ENCODE peak calls at places on chromosomes 7 and 10, in nine cellular contexts. N is HuH-7; T is NCI-H1092; D is substantia nigra; J is EL; A is stimulated activated CD4-positive, alpha-beta T cell treated with anti-CD3 and anti-CD28 coated beads, Interleukin-12 subunit alpha, Interleukin-12 subunit beta, amount 100 ng/mL, for 24 hours; G is NCI-H146; H is AG20443; M is OCI-M1. E is an unnamed sample.

GRCh38 chr7:77887567-77887966 is 89.0 kb downstream of the PHTF2 start:
- DNase-seq in N (no peak), T (no peak), D (no peak), J (peak), A (no peak), G (no peak), H (peak), M (peak), E (peak)

GRCh38 chr10:113960617-113961260 is 82.9 kb upstream of the ADRB1 start:
- DNase-seq in N (no peak), T (no peak), D (no peak), J (peak), A (no peak), G (peak), H (no peak), M (no peak), E (no peak)

GRCh38 chr7:128909605-128910568 is 622 bp downstream of the KCP start:
- DNase-seq in N (peak), T (no peak), D (no peak), J (peak), A (no peak), G (peak), H (peak), M (no peak), E (peak)

GRCh38 chr10:115239761-115240160 is 146.6 kb downstream of the ATRNL1 start:
- DNase-seq in N (no peak), T (no peak), D (no peak), J (no peak), A (no peak), G (no peak), H (no peak), M (no peak), E (no peak)

GRCh38 chr7:143367972-143368371 is 5.5 kb upstream of the FAM131B start:
- DNase-seq in N (no peak), T (no peak), D (no peak), J (peak), A (no peak), G (no peak), H (no peak), M (no peak), E (no peak)

GRCh38 chr7:112749775-112750174 is 40.4 kb downstream of the TMEM168 start:
- DNase-seq in N (no peak), T (no peak), D (no peak), J (no peak), A (no peak), G (no peak), H (no peak), M (no peak), E (no peak)

GRCh38 chr7:44320794-44321371 is 4.5 kb downstream of the CAMK2B start:
- DNase-seq in N (no peak), T (no peak), D (no peak), J (no peak), A (no peak), G (no peak), H (no peak), M (no peak), E (peak)

GRCh38 chr7:47806701-47807103 is 141.6 kb downstream of the PKD1L1 start:
- DNase-seq in N (no peak), T (no peak), D (no peak), J (no peak), A (no peak), G (no peak), H (no peak), M (no peak), E (no peak)

GRCh38 chr10:122388287-122388997 is 13.9 kb downstream of the PLEKHA1 start:
- DNase-seq in N (no peak), T (no peak), D (no peak), J (no peak), A (no peak), G (no peak), H (no peak), M (no peak), E (no peak)

GRCh38 chr10:66833023-66833422 is 92.8 kb upstream of the LRRTM3 start:
- DNase-seq in N (no peak), T (no peak), D (no peak), J (no peak), A (no peak), G (no peak), H (no peak), M (no peak), E (no peak)

GRCh38 chr10:27240891-27241639 is 468 bp upstream of the ACBD5 start:
- DNase-seq in N (no peak), T (no peak), D (peak), J (peak), A (no peak), G (peak), H (no peak), M (peak), E (peak)

GRCh38 chr7:131625817-131626372 is 69.5 kb upstream of the PODXL start:
- DNase-seq in N (no peak), T (no peak), D (no peak), J (peak), A (no peak), G (no peak), H (peak), M (no peak), E (peak)

GRCh38 chr7:131109011-131109756 is 218.5 kb upstream of the MKLN1 start:
- DNase-seq in N (no peak), T (no peak), D (no peak), J (peak), A (no peak), G (no peak), H (peak), M (no peak), E (no peak)

GRCh38 chr10:33520223-33520622 is 185.8 kb upstream of the NRP1 start:
- DNase-seq in N (no peak), T (no peak), D (no peak), J (no peak), A (no peak), G (no peak), H (no peak), M (no peak), E (no peak)

GRCh38 chr10:58318346-58318745 is 16.5 kb upstream of the UBE2D1 start:
- DNase-seq in N (no peak), T (no peak), D (no peak), J (no peak), A (no peak), G (no peak), H (no peak), M (no peak), E (no peak)

GRCh38 chr7:68107256-68107655 is 1110.6 kb downstream of the TYW1 start:
- DNase-seq in N (no peak), T (peak), D (no peak), J (no peak), A (no peak), G (peak), H (no peak), M (no peak), E (no peak)

GRCh38 chr10:128022216-128023196 is 103.7 kb downstream of the MKI67 start:
- DNase-seq in N (no peak), T (no peak), D (no peak), J (no peak), A (no peak), G (no peak), H (no peak), M (no peak), E (no peak)

GRCh38 chr10:117005454-117006055 is 568 bp upstream of the SHTN1 start:
- DNase-seq in N (peak), T (peak), D (peak), J (peak), A (no peak), G (peak), H (peak), M (peak), E (peak)

GRCh38 chr10:78316451-78316931 is 282.8 kb downstream of the RPS24 start:
- DNase-seq in N (no peak), T (no peak), D (no peak), J (peak), A (no peak), G (no peak), H (peak), M (no peak), E (peak)

GRCh38 chr10:101601541-101601940 is 13.4 kb downstream of the DPCD start:
- DNase-seq in N (no peak), T (peak), D (no peak), J (no peak), A (no peak), G (no peak), H (no peak), M (no peak), E (no peak)

GRCh38 chr10:128150045-128150493 is 23.8 kb upstream of the MKI67 start:
- DNase-seq in N (peak), T (peak), D (peak), J (peak), A (peak), G (peak), H (peak), M (peak), E (peak)

GRCh38 chr7:128361463-128362441 is at the start of gene PRRT4:
- DNase-seq in N (peak), T (no peak), D (peak), J (peak), A (no peak), G (peak), H (peak), M (peak), E (peak)

GRCh38 chr10:33008499-33009243 is 50.6 kb upstream of the ITGB1 start:
- DNase-seq in N (peak), T (peak), D (peak), J (peak), A (no peak), G (peak), H (peak), M (peak), E (peak)

GRCh38 chr7:34036972-34037792 is 131.8 kb downstream of the BMPER start:
- DNase-seq in N (peak), T (no peak), D (no peak), J (no peak), A (no peak), G (no peak), H (no peak), M (peak), E (no peak)

GRCh38 chr7:2005746-2006145 is 227.0 kb downstream of the MAD1L1 start:
- DNase-seq in N (no peak), T (no peak), D (no peak), J (no peak), A (no peak), G (no peak), H (no peak), M (no peak), E (no peak)

GRCh38 chr7:120033114-120033513 is 239.9 kb upstream of the KCND2 start:
- DNase-seq in N (no peak), T (no peak), D (no peak), J (no peak), A (no peak), G (no peak), H (no peak), M (peak), E (no peak)

GRCh38 chr7:15891151-15891842 is 204.8 kb upstream of the MEOX2 start:
- DNase-seq in N (no peak), T (no peak), D (no peak), J (peak), A (no peak), G (no peak), H (peak), M (no peak), E (peak)

GRCh38 chr10:70320751-70321150 is 36.9 kb upstream of the NPFFR1 start:
- DNase-seq in N (no peak), T (no peak), D (no peak), J (no peak), A (no peak), G (no peak), H (peak), M (no peak), E (no peak)

GRCh38 chr7:48004023-48004422 is 24.6 kb upstream of the HUS1 start:
- DNase-seq in N (no peak), T (peak), D (no peak), J (no peak), A (no peak), G (no peak), H (no peak), M (no peak), E (no peak)

GRCh38 chr7:96174812-96175211 is 147.1 kb downstream of the SLC25A13 start:
- DNase-seq in N (peak), T (no peak), D (no peak), J (no peak), A (no peak), G (peak), H (no peak), M (no peak), E (no peak)

GRCh38 chr7:32890553-32891045 is 961 bp downstream of the KBTBD2 start:
- DNase-seq in N (peak), T (peak), D (peak), J (peak), A (no peak), G (peak), H (peak), M (peak), E (peak)

GRCh38 chr7:24572014-24572413 is 1.2 kb upstream of the PALS2 start:
- DNase-seq in N (no peak), T (no peak), D (no peak), J (no peak), A (no peak), G (no peak), H (no peak), M (no peak), E (no peak)

E was measured in AG08396.